ENCODE peak calls at places on chromosomes 3 and 15, in six cellular contexts. S is GM23338, N is GM23248, Y is MM.1S, R is neural progenitor cell, M is PC-9. H is an unnamed sample.

GRCh38 chr3:101847328-101847727 is 2.0 kb upstream of the NFKBIZ start:
- DNase-seq in Y (no peak), S (no peak), R (no peak), N (no peak), M (no peak), H (no peak)

GRCh38 chr15:74420193-74420905 is 13.4 kb downstream of the SEMA7A start:
- DNase-seq in Y (peak; percentile 33), R (no peak), N (peak; percentile 45), M (peak; percentile 89), S (no peak), H (peak; percentile 67)

GRCh38 chr3:14691239-14691638 is 16.3 kb downstream of the C3orf20 start:
- DNase-seq in S (no peak), R (no peak), N (no peak), Y (peak; percentile 66), M (no peak), H (no peak)

GRCh38 chr3:134029256-134029733 is 430 bp downstream of the SLCO2A1 start:
- DNase-seq in M (no peak), Y (no peak), N (peak; percentile 55), S (peak; percentile 44), R (no peak), H (no peak)

GRCh38 chr3:117600112-117600511 is 890.5 kb downstream of the TUSC7 start:
- DNase-seq in Y (peak; percentile 84), R (no peak), M (no peak), N (no peak), S (peak; percentile 38), H (no peak)

GRCh38 chr15:40064231-40064894 is 25.4 kb upstream of the SRP14 start:
- DNase-seq in Y (peak; percentile 77), R (no peak), M (no peak), N (peak; percentile 69), S (peak; percentile 40), H (peak; percentile 92)

GRCh38 chr3:170128977-170129431 is 52.5 kb downstream of the PHC3 start:
- DNase-seq in R (no peak), N (peak; percentile 62), M (no peak), Y (peak; percentile 42), S (no peak), H (peak; percentile 21)

GRCh38 chr15:45714501-45715488 is 80.0 kb downstream of the SQOR start:
- DNase-seq in Y (peak; percentile 69), S (peak; percentile 86), R (peak; percentile 84), N (peak; percentile 74), M (peak; percentile 34), H (peak; percentile 74)

GRCh38 chr3:14123308-14124222 is 1.1 kb downstream of the CHCHD4 start:
- DNase-seq in S (peak; percentile 15), Y (peak; percentile 43), M (no peak), N (no peak), R (peak; percentile 15), H (peak; percentile 57)

GRCh38 chr3:136932518-136932917 is 25.3 kb upstream of the IL20RB start:
- DNase-seq in N (no peak), R (no peak), Y (no peak), M (no peak), S (no peak), H (no peak)

GRCh38 chr15:88048237-88048636 is 208.3 kb downstream of the NTRK3 start:
- DNase-seq in Y (no peak), N (no peak), M (no peak), R (peak; percentile 18), S (no peak), H (no peak)

GRCh38 chr3:27147215-27147614 is 222.0 kb downstream of the NEK10 start:
- DNase-seq in Y (no peak), M (no peak), S (no peak), N (peak; percentile 54), R (no peak), H (peak; percentile 56)

GRCh38 chr15:88663216-88663615 is 24.4 kb downstream of the ISG20 start:
- DNase-seq in N (peak; percentile 33), S (no peak), M (no peak), Y (no peak), R (no peak), H (peak; percentile 62)

GRCh38 chr3:40645883-40646282 is 121.1 kb downstream of the ZNF621 start:
- DNase-seq in N (no peak), Y (no peak), S (no peak), M (no peak), R (no peak), H (peak; percentile 15)

GRCh38 chr15:64019764-64020163 is 26.5 kb downstream of the DAPK2 start:
- DNase-seq in N (peak; percentile 76), Y (no peak), S (no peak), M (peak; percentile 56), R (no peak), H (peak; percentile 94)

GRCh38 chr3:130316164-130316563 is 29.3 kb upstream of the COL6A5 start:
- DNase-seq in R (no peak), M (no peak), N (peak; percentile 61), Y (no peak), S (no peak), H (no peak)

GRCh38 chr15:67196672-67197363 is 57.6 kb downstream of the AAGAB start:
- DNase-seq in R (no peak), N (peak; percentile 91), Y (no peak), S (no peak), M (no peak), H (no peak)

GRCh38 chr3:106056919-106057318 is 188.1 kb upstream of the CBLB start:
- DNase-seq in S (no peak), Y (no peak), M (no peak), R (no peak), N (no peak), H (no peak)

GRCh38 chr3:50534721-50535330 is 31.4 kb upstream of the CACNA2D2 start:
- DNase-seq in N (peak; percentile 18), M (no peak), S (no peak), Y (no peak), R (no peak), H (peak; percentile 16)

GRCh38 chr3:197854596-197855343 is 63.7 kb downstream of the LRCH3 start:
- DNase-seq in M (no peak), R (peak; percentile 52), Y (no peak), N (peak; percentile 84), S (peak; percentile 92), H (peak; percentile 3)

GRCh38 chr15:25731411-25731810 is 131.7 kb downstream of the ATP10A start:
- DNase-seq in Y (no peak), M (no peak), N (no peak), S (no peak), R (no peak), H (peak; percentile 12)

GRCh38 chr15:100918690-100919480 is at the start of gene LRRK1:
- DNase-seq in N (peak; percentile 70), Y (peak; percentile 48), M (peak; percentile 50), S (peak; percentile 59), R (peak; percentile 56), H (peak; percentile 58)

DNA sequence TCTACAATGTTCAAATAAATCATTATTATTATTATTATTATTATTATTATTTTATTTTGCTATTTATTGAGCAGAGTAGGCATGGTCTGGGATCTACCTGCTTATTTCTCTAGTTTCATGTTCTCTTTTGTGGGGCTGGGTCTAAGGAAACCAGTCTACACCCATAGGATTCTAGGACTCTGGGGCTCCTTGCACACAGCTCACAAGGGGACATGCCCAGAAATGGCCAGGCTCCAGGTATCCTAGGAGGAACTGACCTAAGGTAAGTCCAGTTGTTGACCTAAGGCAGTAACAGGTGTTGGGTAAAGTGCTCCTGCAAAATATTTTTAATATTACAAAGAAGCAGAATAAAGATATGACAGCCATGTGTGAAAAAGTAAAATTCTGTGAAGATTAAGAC is 149.6 kb upstream of the TBL1XR1 start:
- DNase-seq in S (no peak), M (no peak), R (no peak), Y (no peak), N (no peak), H (no peak)
- H3F3A ChIP-seq in S (no peaks in the 10 kb centered on the region), M (peaks cover 16% of the 10 kb centered on the region), R (peaks cover 23% of the 10 kb centered on the region), Y (peaks cover 12% of the 10 kb centered on the region), N (peaks cover 4% of the 10 kb centered on the region), H (no peaks in the 10 kb centered on the region)

DNA sequence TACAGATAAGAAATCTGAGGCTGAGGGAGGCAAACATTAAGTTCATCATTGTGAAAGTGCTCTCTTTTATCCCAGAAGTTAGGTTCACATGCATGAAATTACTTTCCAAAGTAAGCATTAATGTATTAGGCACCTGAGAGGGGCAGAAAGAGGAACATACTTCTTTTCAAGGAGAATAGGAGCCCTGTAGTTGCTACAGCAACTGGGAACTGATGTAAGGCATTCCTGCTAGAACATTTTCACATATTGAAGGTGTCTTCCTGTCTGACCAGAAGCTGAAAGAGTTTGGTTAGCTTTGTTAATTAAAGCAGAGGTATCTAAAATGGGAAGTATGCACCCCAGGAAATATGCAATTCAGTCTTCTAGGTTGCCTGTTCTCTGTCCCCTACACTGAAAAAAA is 65.5 kb upstream of the ZBTB20 start:
- DNase-seq in S (peak; percentile 64), M (no peak), Y (peak; percentile 35), R (no peak), N (no peak), H (no peak)
- H3K27me3 ChIP-seq in S (no peaks in the 10 kb centered on the region), M (no peaks in the 10 kb centered on the region), Y (no peaks in the 10 kb centered on the region), R (no peaks in the 10 kb centered on the region), N (no peaks in the 10 kb centered on the region), H (no peaks in the 10 kb centered on the region)

GRCh38 chr15:42024303-42024702 is 3.5 kb upstream of the PLA2G4E start:
- DNase-seq in R (no peak), M (peak; percentile 45), Y (no peak), S (no peak), N (no peak), H (peak; percentile 37)

GRCh38 chr15:42032376-42033213 is 11.8 kb upstream of the PLA2G4E start:
- DNase-seq in N (no peak), S (no peak), Y (no peak), R (no peak), M (no peak), H (no peak)

GRCh38 chr15:42033214-42033873 is 12.5 kb upstream of the PLA2G4E start:
- DNase-seq in M (peak; percentile 28), S (no peak), R (no peak), N (no peak), Y (no peak), H (no peak)

GRCh38 chr15:42031211-42031915 is 10.5 kb upstream of the PLA2G4E start:
- DNase-seq in N (no peak), S (no peak), M (no peak), Y (no peak), R (no peak), H (no peak)

DNA sequence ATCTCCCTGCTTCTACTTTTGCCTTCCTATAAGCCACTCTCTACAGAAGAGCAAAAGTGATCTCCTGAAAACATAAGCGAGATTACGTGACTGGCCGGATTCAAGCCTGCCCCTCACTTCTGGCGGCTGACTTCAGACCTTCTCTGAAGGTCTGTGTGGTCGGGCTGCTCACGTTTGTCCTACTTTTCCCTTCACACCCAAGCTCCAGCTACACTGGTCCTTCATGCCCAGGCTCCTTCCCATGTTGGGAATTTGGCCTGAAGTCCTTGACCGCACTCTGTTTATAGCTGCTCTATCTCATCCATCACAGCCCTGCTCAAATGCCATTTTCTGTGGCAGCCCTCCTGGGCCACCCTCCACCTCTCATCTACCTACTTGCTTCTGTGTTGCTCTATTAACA is 6.7 kb upstream of the PLA2G4E start:
- DNase-seq in M (no peak), R (no peak), N (no peak), S (no peak), Y (no peak), H (no peak)
- TF ChIP-seq EZH2 in M (no peak), R (no peak), N (no peak), S (no peak), Y (no peak), H (no peak)

DNA sequence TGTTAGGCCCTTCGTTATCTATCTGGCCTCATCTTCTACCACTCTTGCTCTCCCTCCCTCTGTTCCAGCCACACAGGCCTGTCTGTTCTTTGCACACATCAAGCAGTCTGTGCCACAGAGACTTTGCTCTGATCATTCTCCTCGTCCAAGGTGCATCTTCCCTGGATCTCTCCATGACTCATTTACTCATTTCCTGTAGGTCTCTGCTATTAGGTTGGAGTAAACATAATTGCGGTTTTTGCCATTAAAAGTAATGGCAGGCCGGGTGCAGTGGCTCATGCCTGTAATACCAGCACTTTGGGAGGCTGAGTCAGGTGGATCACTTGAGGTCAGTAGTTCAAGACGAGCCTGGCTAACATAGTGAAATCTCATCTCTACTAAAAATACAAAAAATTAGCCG is 9.5 kb upstream of the C3orf49 start:
- DNase-seq in N (peak; percentile 19), Y (no peak), S (peak; percentile 22), R (no peak), M (no peak), H (peak; percentile 54)
- H3F3A ChIP-seq in N (no peaks in the 10 kb centered on the region), Y (no peaks in the 10 kb centered on the region), S (no peaks in the 10 kb centered on the region), R (no peaks in the 10 kb centered on the region), M (no peaks in the 10 kb centered on the region), H (no peaks in the 10 kb centered on the region)

H was measured in PC-3.